ENCODE peak calls at places on chromosomes 6 and 20, in eight cellular contexts. O is omental fat pad, S is mucosa of descending colon, Q is epithelial cell of esophagus, L is choroid plexus epithelial cell, R is fibroblast of lung, E is AG10803, U is GM13976. F is an unnamed sample.

GRCh38 chr6:36949636-36950035 is 4.9 kb upstream of the PI16 start:
- DNase-seq in O (no peak), S (no peak), Q (peak), L (peak), R (peak), E (no peak), U (no peak), F (no peak)

GRCh38 chr20:8291200-8291599 is 159.1 kb downstream of the PLCB1 start:
- DNase-seq in O (no peak), S (no peak), Q (no peak), L (no peak), R (no peak), E (no peak), U (no peak), F (no peak)

GRCh38 chr6:100620085-100620484 is 155.4 kb upstream of the SIM1 start:
- DNase-seq in O (no peak), S (no peak), Q (peak), L (peak), R (peak), E (peak), U (no peak), F (no peak)

GRCh38 chr6:56087421-56087820 is 160.0 kb downstream of the COL21A1 start:
- DNase-seq in O (no peak), S (peak), Q (no peak), L (peak), R (peak), E (no peak), U (no peak), F (no peak)

GRCh38 chr6:128350416-128351254 is 169.8 kb downstream of the PTPRK start:
- DNase-seq in O (no peak), S (no peak), Q (peak), L (peak), R (peak), E (peak), U (no peak), F (no peak)

GRCh38 chr6:85287158-85287557 is 162.7 kb upstream of the NT5E start:
- DNase-seq in O (no peak), S (no peak), Q (no peak), L (no peak), R (no peak), E (no peak), U (no peak), F (no peak)

GRCh38 chr6:158717341-158718328 is 67.8 kb downstream of the SYTL3 start:
- DNase-seq in O (no peak), S (no peak), Q (no peak), L (no peak), R (no peak), E (no peak), U (peak), F (no peak)

GRCh38 chr20:46828471-46828870 is 66.2 kb upstream of the EYA2 start:
- DNase-seq in O (no peak), S (no peak), Q (peak), L (peak), R (peak), E (peak), U (no peak), F (no peak)

GRCh38 chr20:16806061-16806460 is 57.9 kb downstream of the OTOR start:
- DNase-seq in O (no peak), S (no peak), Q (no peak), L (no peak), R (no peak), E (no peak), U (no peak), F (no peak)

GRCh38 chr20:51016521-51016920 is 6.4 kb downstream of the KCNG1 start:
- DNase-seq in O (no peak), S (no peak), Q (no peak), L (no peak), R (no peak), E (no peak), U (no peak), F (no peak)

GRCh38 chr6:12555267-12555666 is 161.3 kb upstream of the PHACTR1 start:
- DNase-seq in O (no peak), S (no peak), Q (peak), L (peak), R (peak), E (peak), U (no peak), F (no peak)

GRCh38 chr6:80004199-80005072 is at the start of gene TTK:
- DNase-seq in O (peak), S (peak), Q (peak), L (peak), R (peak), E (peak), U (peak), F (peak)

GRCh38 chr6:122790740-122791679 is 2.0 kb downstream of the SMPDL3A start:
- DNase-seq in O (no peak), S (peak), Q (no peak), L (peak), R (no peak), E (peak), U (no peak), F (no peak)

GRCh38 chr6:157221049-157221816 is 102.1 kb downstream of the TMEM242 start:
- DNase-seq in O (no peak), S (peak), Q (peak), L (peak), R (peak), E (peak), U (peak), F (peak)

GRCh38 chr6:10526156-10526555 is 5.0 kb downstream of the GCNT2 start:
- DNase-seq in O (no peak), S (no peak), Q (peak), L (peak), R (peak), E (no peak), U (no peak), F (no peak)

GRCh38 chr20:61896058-61896961 is 169.4 kb downstream of the TAF4 start:
- DNase-seq in O (no peak), S (peak), Q (peak), L (peak), R (peak), E (peak), U (peak), F (peak)

GRCh38 chr6:143592335-143592734 is 80.8 kb upstream of the FUCA2 start:
- DNase-seq in O (no peak), S (peak), Q (peak), L (no peak), R (no peak), E (no peak), U (no peak), F (no peak)

GRCh38 chr6:26130581-26131247 is 43.5 kb downstream of the HFE start:
- DNase-seq in O (no peak), S (no peak), Q (peak), L (no peak), R (no peak), E (no peak), U (no peak), F (no peak)

GRCh38 chr6:108710560-108710959 is 137.7 kb upstream of the ARMC2 start:
- DNase-seq in O (no peak), S (no peak), Q (no peak), L (no peak), R (no peak), E (no peak), U (no peak), F (no peak)

GRCh38 chr6:131116755-131117360 is 18.4 kb upstream of the AKAP7 start:
- DNase-seq in O (no peak), S (peak), Q (peak), L (peak), R (peak), E (peak), U (no peak), F (no peak)

GRCh38 chr6:111548368-111548767 is 57.3 kb downstream of the TRAF3IP2 start:
- DNase-seq in O (no peak), S (no peak), Q (peak), L (no peak), R (peak), E (no peak), U (no peak), F (no peak)

GRCh38 chr6:78268591-78268990 is 598.8 kb upstream of the IRAK1BP1 start:
- DNase-seq in O (no peak), S (no peak), Q (peak), L (no peak), R (peak), E (no peak), U (no peak), F (no peak)

GRCh38 chr20:63033635-63034510 is 27.1 kb upstream of the BHLHE23 start:
- DNase-seq in O (no peak), S (no peak), Q (no peak), L (no peak), R (no peak), E (no peak), U (no peak), F (no peak)

GRCh38 chr6:14656676-14657075 is 539.1 kb downstream of the CD83 start:
- DNase-seq in O (no peak), S (no peak), Q (no peak), L (no peak), R (no peak), E (no peak), U (no peak), F (no peak)

GRCh38 chr6:130674604-130675003 is 152.6 kb upstream of the SMLR1 start:
- DNase-seq in O (no peak), S (no peak), Q (peak), L (peak), R (no peak), E (peak), U (no peak), F (no peak)

GRCh38 chr6:139448998-139449610 is 74.7 kb upstream of the CITED2 start:
- DNase-seq in O (no peak), S (no peak), Q (no peak), L (no peak), R (no peak), E (no peak), U (no peak), F (no peak)

GRCh38 chr20:38293490-38294333 is 10.2 kb upstream of the BPI start:
- DNase-seq in O (no peak), S (no peak), Q (no peak), L (no peak), R (peak), E (no peak), U (no peak), F (no peak)

GRCh38 chr6:16819752-16820151 is 58.5 kb upstream of the ATXN1 start:
- DNase-seq in O (no peak), S (no peak), Q (peak), L (peak), R (peak), E (peak), U (no peak), F (no peak)
- TF ChIP-seq CTCF in O (no peak), S (no peak), Q (peak), L (peak), R (peak), E (peak), U (no peak), F (no peak)

GRCh38 chr20:49889943-49890650 is 25.2 kb downstream of the SPATA2 start:
- DNase-seq in O (peak), S (no peak), Q (peak), L (no peak), R (no peak), E (no peak), U (no peak), F (no peak)
- TF ChIP-seq CTCF in O (no peak), S (no peak), Q (peak), L (peak), R (no peak), E (no peak), U (no peak), F (no peak)

GRCh38 chr20:49412953-49413352 is 69.5 kb downstream of the KCNB1 start:
- DNase-seq in O (no peak), S (no peak), Q (no peak), L (no peak), R (no peak), E (no peak), U (no peak), F (no peak)
- TF ChIP-seq CTCF in O (no peak), S (no peak), Q (no peak), L (no peak), R (no peak), E (no peak), U (no peak), F (no peak)

GRCh38 chr6:121285041-121285440 is 49.2 kb downstream of the TBC1D32 start:
- DNase-seq in O (no peak), S (no peak), Q (no peak), L (peak), R (peak), E (peak), U (no peak), F (no peak)
- TF ChIP-seq CTCF in O (no peak), S (no peak), Q (no peak), L (no peak), R (no peak), E (no peak), U (no peak), F (no peak)

GRCh38 chr6:137625808-137626207 is 131.6 kb upstream of the OLIG3 start:
- DNase-seq in O (no peak), S (no peak), Q (no peak), L (no peak), R (no peak), E (no peak), U (no peak), F (no peak)
- TF ChIP-seq CTCF in O (no peak), S (no peak), Q (no peak), L (no peak), R (no peak), E (no peak), U (no peak), F (no peak)

GRCh38 chr20:54197621-54198604 is 10.0 kb upstream of the PFDN4 start:
- DNase-seq in O (no peak), S (no peak), Q (peak), L (peak), R (peak), E (peak), U (no peak), F (no peak)
- TF ChIP-seq CTCF in O (no peak), S (no peak), Q (peak), L (peak), R (peak), E (peak), U (no peak), F (no peak)

DNA sequence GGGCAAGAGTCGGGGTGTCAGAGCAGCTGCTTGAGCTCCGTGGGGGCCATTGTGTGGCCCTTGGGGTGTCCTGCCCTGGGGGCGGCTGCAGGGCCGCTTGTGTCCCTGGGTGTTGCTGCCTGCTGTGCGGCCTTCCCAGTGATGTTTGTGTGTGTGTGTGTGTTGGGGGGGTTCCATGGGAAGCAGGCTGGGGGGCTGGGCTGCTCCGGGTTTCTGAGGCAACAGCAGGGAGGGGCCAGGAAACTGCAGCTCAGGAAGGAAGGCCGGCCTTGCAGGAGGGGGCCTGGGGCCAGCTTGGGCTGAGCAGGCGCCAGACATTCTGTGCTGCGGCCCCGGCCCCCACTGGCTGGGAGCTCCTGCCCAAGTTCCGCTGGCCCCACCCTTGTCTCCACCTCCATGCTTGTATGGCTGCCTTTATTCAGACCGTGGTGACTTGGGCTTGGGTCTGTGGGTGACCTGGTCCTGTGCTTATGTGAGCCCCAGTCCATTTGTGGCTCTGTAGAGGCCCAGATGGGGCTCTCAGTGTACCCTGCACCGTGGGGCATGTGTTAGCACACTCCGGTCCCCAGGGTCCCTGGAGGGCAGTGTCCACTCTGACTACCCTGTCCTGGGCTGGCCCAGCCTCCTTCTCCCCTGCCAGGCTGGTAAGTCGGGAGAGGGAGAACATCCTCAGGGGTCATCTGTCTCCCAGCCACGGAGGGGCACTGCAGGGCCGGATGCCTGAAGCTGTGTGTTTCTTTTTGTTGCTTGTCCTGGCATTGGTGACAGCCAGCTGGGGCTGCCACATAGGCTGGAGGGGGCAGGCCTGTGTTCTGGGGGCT is 4.6 kb upstream of the SOX18 start:
- DNase-seq in O (no peak), S (no peak), Q (no peak), L (peak), R (no peak), E (no peak), U (peak), F (no peak)
- TF ChIP-seq CTCF in O (no peak), S (no peak), Q (no peak), L (peak), R (peak), E (peak), U (no peak), F (no peak)

DNA sequence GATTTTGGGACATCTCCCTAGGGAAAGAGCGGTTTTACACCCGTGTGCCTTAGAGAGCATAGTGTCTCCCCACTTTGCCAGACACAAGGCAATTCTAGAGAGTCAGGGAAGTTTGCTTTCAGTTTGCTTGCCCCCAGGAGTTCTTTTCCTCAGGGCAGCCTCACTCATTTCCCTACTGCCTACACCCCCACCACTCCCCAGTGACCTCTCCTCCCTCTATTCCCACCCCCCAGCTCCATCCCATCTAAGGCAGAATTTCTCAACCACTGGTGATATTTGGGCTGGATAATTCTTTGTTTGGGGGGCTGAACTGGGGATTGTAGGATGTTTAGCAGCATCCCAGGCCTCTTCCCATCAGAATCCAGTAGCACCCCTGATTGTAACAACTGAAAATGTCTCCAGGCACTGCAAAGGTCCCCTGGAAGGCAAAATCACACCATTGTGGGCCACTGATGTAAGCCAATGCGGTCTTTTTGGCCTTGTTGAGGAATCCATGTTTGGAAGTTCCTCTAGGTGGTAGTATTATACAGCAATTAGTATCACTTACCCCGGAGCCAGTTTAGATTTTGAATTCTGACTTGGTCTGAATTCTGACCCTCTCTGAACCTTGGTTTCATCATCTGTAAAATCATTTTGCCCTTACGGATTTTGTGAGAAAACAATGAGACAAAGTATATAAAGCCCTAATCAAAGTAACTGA is 1.3 kb downstream of the EPPIN start:
- DNase-seq in O (no peak), S (no peak), Q (peak), L (peak), R (peak), E (peak), U (peak), F (no peak)
- TF ChIP-seq CTCF in O (no peak), S (no peak), Q (peak), L (peak), R (peak), E (peak), U (no peak), F (no peak)

F was measured in mesothelial cell of epicardium.